ENCODE peak calls at places on chromosomes 7 and 10, in five cellular contexts. Q is mucosa of descending colon; Y is A172; W is stimulated activated naive CD8-positive, alpha-beta T cell treated with anti-CD3 and anti-CD28 coated beads, Interleukin-15, Interleukin-2, amounts not matched to agents 100 U/mL and 50 U/mL, for 24 hours; A is AG04450. J is an unnamed sample.

GRCh38 chr10:131496351-131497052 is 185.0 kb upstream of the TCERG1L start:
- DNase-seq in A (no peak), Q (no peak), W (no peak), Y (no peak), J (no peak)

GRCh38 chr7:133563196-133563707 is 310.4 kb downstream of the EXOC4 start:
- DNase-seq in Y (no peak), W (no peak), A (no peak), Q (no peak), J (no peak)

GRCh38 chr7:65404020-65404419 is 30.4 kb downstream of the ZNF92 start:
- DNase-seq in Q (no peak), Y (no peak), A (no peak), W (no peak), J (no peak)

GRCh38 chr10:128419466-128420019 is 293.3 kb upstream of the MKI67 start:
- DNase-seq in A (no peak), Q (no peak), Y (no peak), W (no peak), J (no peak)

GRCh38 chr10:31929260-31929985 is 792 bp upstream of the ARHGAP12 start:
- DNase-seq in A (no peak), W (peak; percentile 31), Q (peak; percentile 78), Y (peak; percentile 53), J (no peak)

GRCh38 chr10:129685271-129685670 is 218.2 kb downstream of the MGMT start:
- DNase-seq in A (no peak), W (no peak), Q (no peak), Y (no peak), J (no peak)

GRCh38 chr7:123715198-123715597 is 33.6 kb downstream of the WASL start:
- DNase-seq in W (no peak), Y (no peak), Q (no peak), A (no peak), J (no peak)

GRCh38 chr10:43093423-43094090 is 16.7 kb downstream of the RET start:
- DNase-seq in A (no peak), W (no peak), Q (no peak), Y (no peak), J (no peak)

GRCh38 chr10:62492012-62492869 is 118.1 kb downstream of the ZNF365 start:
- DNase-seq in W (no peak), A (no peak), Y (peak; percentile 22), Q (no peak), J (no peak)

GRCh38 chr10:29471483-29471859 is 163.3 kb downstream of the SVIL start:
- DNase-seq in Q (no peak), W (no peak), A (peak; percentile 44), Y (peak; percentile 96), J (peak; percentile 49)

GRCh38 chr7:66837007-66837406 is 84.0 kb upstream of the TMEM248 start:
- DNase-seq in A (no peak), Q (peak; percentile 49), Y (peak; percentile 45), W (peak; percentile 66), J (no peak)